ENCODE peak calls at places on chromosomes 6 and 20, in seven cellular contexts. K is mesenchymal stem cell; Z is suprapubic skin; N is GM23338; Q is CD8-positive, alpha-beta T cell; W is cardiac muscle cell; O is fibroblast of mammary gland. Y is an unnamed sample.
A peak's percentile ranks its signal among the peaks of the same experiment; 100 is the strongest.

GRCh38 chr20:38649275-38649891 is 47.8 kb downstream of the ARHGAP40 start:
- DNase-seq in K (peak; percentile 22), Z (no peak), N (peak; percentile 78), Q (no peak), W (peak; percentile 65), O (peak; percentile 25), Y (peak; percentile 83)

GRCh38 chr6:112475083-112475482 is 128.0 kb downstream of the RFPL4B start:
- DNase-seq in K (peak; percentile 70), Z (no peak), N (no peak), Q (no peak), W (no peak), O (peak; percentile 82), Y (no peak)

GRCh38 chr6:143128346-143129015 is 67.8 kb downstream of the AIG1 start:
- DNase-seq in K (no peak), Z (no peak), N (no peak), Q (no peak), W (no peak), O (no peak), Y (no peak)

GRCh38 chr20:51021067-51022025 is 1.6 kb downstream of the KCNG1 start:
- DNase-seq in K (no peak), Z (no peak), N (peak; percentile 53), Q (no peak), W (peak; percentile 39), O (peak; percentile 35), Y (peak; percentile 72)

GRCh38 chr6:37099442-37099841 is 70.5 kb upstream of the PIM1 start:
- DNase-seq in K (no peak), Z (no peak), N (no peak), Q (no peak), W (no peak), O (no peak), Y (no peak)

GRCh38 chr20:47676219-47676721 is 109.0 kb downstream of the SULF2 start:
- DNase-seq in K (no peak), Z (no peak), N (peak; percentile 84), Q (no peak), W (peak; percentile 32), O (no peak), Y (peak; percentile 92)

GRCh38 chr6:170163405-170164170 is 127.3 kb downstream of the DLL1 start:
- DNase-seq in K (no peak), Z (peak; percentile 51), N (no peak), Q (no peak), W (no peak), O (no peak), Y (no peak)

GRCh38 chr6:45737331-45738056 is 278.2 kb downstream of the CLIC5 start:
- DNase-seq in K (no peak), Z (no peak), N (no peak), Q (no peak), W (no peak), O (no peak), Y (no peak)

GRCh38 chr20:61966492-61967244 is 99.0 kb downstream of the TAF4 start:
- DNase-seq in K (no peak), Z (no peak), N (no peak), Q (no peak), W (no peak), O (no peak), Y (no peak)

GRCh38 chr20:35318502-35319157 is 26.4 kb upstream of the FAM83C start:
- DNase-seq in K (peak; percentile 78), Z (no peak), N (no peak), Q (no peak), W (no peak), O (peak; percentile 82), Y (no peak)

GRCh38 chr20:50750145-50750671 is 18.8 kb downstream of the PARD6B start:
- DNase-seq in K (no peak), Z (no peak), N (no peak), Q (no peak), W (no peak), O (no peak), Y (no peak)

GRCh38 chr6:105348897-105349296 is 54.0 kb downstream of the PREP start:
- DNase-seq in K (no peak), Z (no peak), N (no peak), Q (no peak), W (no peak), O (no peak), Y (no peak)

GRCh38 chr20:25532971-25533391 is 52.4 kb downstream of the NINL start:
- DNase-seq in K (no peak), Z (no peak), N (no peak), Q (no peak), W (no peak), O (peak; percentile 28), Y (no peak)

GRCh38 chr6:46233131-46233530 is 62.4 kb upstream of the ENPP5 start:
- DNase-seq in K (no peak), Z (no peak), N (no peak), Q (no peak), W (no peak), O (no peak), Y (no peak)

GRCh38 chr6:139134817-139135577 is at the start of gene HECA:
- DNase-seq in K (peak; percentile 95), Z (peak; percentile 100), N (peak; percentile 94), Q (peak; percentile 99), W (peak; percentile 95), O (peak; percentile 93), Y (peak; percentile 95)

GRCh38 chr6:31140643-31141042 is 1.8 kb upstream of the PSORS1C2 start:
- DNase-seq in K (no peak), Z (no peak), N (no peak), Q (no peak), W (no peak), O (no peak), Y (no peak)

GRCh38 chr6:43313813-43314212 is 5.2 kb upstream of the CRIP3 start:
- DNase-seq in K (no peak), Z (no peak), N (no peak), Q (no peak), W (no peak), O (no peak), Y (no peak)

GRCh38 chr20:3846378-3846739 is 275 bp upstream of the MAVS start:
- DNase-seq in K (no peak), Z (no peak), N (no peak), Q (no peak), W (no peak), O (no peak), Y (no peak)

GRCh38 chr20:23686046-23686750 is 2.6 kb downstream of the CST4 start:
- DNase-seq in K (no peak), Z (no peak), N (no peak), Q (no peak), W (no peak), O (no peak), Y (no peak)

GRCh38 chr20:58677808-58678207 is 14.8 kb upstream of the NPEPL1 start:
- DNase-seq in K (no peak), Z (no peak), N (no peak), Q (no peak), W (no peak), O (no peak), Y (peak; percentile 57)
- H3K4me3 ChIP-seq in K (no peak overlapping the region), Z (no peak overlapping the region), N (no peak overlapping the region), Q (no peak overlapping the region), W (no peak overlapping the region), O (no peak overlapping the region), Y (no peak overlapping the region)

DNA sequence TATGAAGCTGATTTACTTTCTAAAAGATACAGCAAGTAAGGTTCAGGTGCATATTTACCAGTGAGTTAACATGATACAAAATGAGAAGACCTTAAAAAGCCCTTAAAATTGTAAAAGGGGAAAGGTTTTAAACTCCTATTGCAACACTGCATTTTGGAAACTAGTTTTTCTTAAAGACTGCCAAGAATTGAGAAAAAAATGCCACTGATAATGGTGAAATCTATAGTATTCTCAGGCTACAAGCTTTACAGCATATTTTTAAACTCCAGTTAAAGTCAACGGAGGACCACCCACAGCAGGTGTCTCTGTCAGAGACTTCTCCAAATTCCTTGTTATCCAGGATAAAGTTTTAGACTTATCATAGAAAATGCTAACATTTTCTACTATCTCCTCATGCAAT is 53.6 kb downstream of the ELOVL5 start:
- DNase-seq in K (no peak), Z (no peak), N (no peak), Q (no peak), W (no peak), O (no peak), Y (no peak)
- H3K4me3 ChIP-seq in K (no peak overlapping the region), Z (no peak overlapping the region), N (no peak overlapping the region), Q (no peak overlapping the region), W (no peak overlapping the region), O (no peak overlapping the region), Y (no peak overlapping the region)

DNA sequence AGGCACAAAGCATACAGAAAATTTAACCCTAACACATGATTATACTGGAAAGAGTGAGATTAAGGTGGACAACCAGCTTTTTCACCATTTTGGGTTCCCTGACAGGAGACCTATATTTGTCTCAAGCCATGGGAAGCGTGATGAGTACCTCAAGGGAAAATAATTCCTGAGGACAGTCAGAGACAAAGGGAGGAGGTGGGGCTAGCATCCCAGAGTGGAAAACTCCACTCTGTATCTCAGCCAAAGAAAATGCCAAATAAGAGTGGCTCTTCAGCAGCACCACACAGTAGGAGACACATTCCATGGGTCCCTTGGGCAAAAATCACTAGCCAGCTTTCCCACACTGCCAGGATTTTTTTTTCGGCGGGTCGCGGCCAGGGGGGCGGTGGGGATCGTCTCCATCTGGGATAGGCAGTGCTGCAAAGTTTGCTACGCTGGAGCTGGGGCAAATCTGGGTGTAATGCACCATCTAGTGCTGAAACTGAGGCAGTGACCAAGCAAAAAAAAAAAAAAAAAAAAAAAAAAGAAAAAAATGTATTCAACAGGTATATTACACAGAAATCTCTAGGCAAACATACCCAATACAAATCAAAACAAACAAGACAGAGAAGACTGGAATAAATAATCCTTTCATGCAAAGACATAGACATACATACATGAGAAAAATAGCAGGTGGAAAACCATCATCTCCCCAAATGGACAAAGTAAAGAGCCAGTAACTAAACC is 77.3 kb upstream of the SLC35F1 start:
- DNase-seq in K (peak; percentile 59), Z (no peak), N (peak; percentile 84), Q (no peak), W (peak; percentile 62), O (peak; percentile 38), Y (peak; percentile 65)
- H3K4me3 ChIP-seq in K (peak overlapping the region; percentile 59), Z (no peak overlapping the region), N (peak overlapping the region; percentile 48), Q (no peak overlapping the region), W (peak overlapping the region; percentile 41), O (peak overlapping the region; percentile 30), Y (peak overlapping the region; percentile 41)

GRCh38 chr6:72619883-72620696 is 1.8 kb upstream of the KCNQ5 start:
- DNase-seq in K (peak; percentile 49), Z (no peak), N (peak; percentile 46), Q (peak; percentile 17), W (peak; percentile 76), O (no peak), Y (peak; percentile 60)

GRCh38 chr6:72623808-72624207 is 1.9 kb downstream of the KCNQ5 start:
- DNase-seq in K (peak; percentile 5), Z (no peak), N (no peak), Q (no peak), W (peak; percentile 6), O (no peak), Y (no peak)

GRCh38 chr6:72622094-72622540 is 253 bp downstream of the KCNQ5 start:
- DNase-seq in K (peak; percentile 43), Z (peak; percentile 55), N (peak; percentile 72), Q (peak; percentile 34), W (peak; percentile 87), O (no peak), Y (peak; percentile 80)

GRCh38 chr6:72621243-72622093 is at the start of gene KCNQ5:
- DNase-seq in K (peak; percentile 28), Z (peak; percentile 57), N (peak; percentile 74), Q (no peak), W (peak; percentile 52), O (no peak), Y (peak; percentile 73)

DNA sequence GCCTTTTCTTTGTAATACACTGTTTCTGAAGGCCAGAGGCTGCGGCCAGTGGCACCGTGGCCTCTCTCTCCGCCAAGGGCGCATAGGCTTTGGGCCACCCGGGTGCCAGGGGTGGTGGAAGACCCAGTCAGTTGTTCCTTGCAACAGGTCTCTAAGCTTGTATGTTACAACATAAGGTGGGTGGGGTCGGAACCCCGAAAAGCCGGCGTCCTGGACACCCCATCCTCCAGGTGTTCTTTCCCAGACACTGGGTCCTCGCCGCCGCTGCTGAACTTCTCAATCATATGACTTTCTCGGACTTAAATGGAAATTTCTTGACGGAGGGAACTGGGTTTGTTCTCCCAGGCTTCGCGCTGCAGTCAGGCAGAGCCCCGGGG is 1.0 kb upstream of the KCNQ5 start:
- DNase-seq in K (peak; percentile 7), Z (no peak), N (peak; percentile 27), Q (no peak), W (no peak), O (no peak), Y (peak; percentile 41)
- H3K4me3 ChIP-seq in K (no peak overlapping the region), Z (peak overlapping the region; percentile 62), N (peak overlapping the region; percentile 84), Q (peak overlapping the region; percentile 80), W (peak overlapping the region; percentile 70), O (peak overlapping the region; percentile 50), Y (peak overlapping the region; percentile 52)